ENCODE peak calls at places on chromosomes 6 and 20, in ten cellular contexts. Q is lower leg skin, T is A549, U is cardiac muscle cell, X is fibroblast of mammary gland, Y is ovary, K is AG10803, E is BJ, R is Peyer's patch, Z is fibroblast of the aortic adventitia. A is an unnamed sample.

GRCh38 chr6:122947355-122947754 is 48.7 kb upstream of the CLVS2 start:
- DNase-seq in Q (no peak), T (peak; percentile 0), U (no peak), X (peak; percentile 26), Y (no peak), K (no peak), E (no peak), R (no peak), Z (peak; percentile 3), A (no peak)

GRCh38 chr6:21536280-21536766 is 57.2 kb upstream of the SOX4 start:
- DNase-seq in Q (no peak), T (no peak), U (no peak), X (no peak), Y (no peak), K (no peak), E (no peak), R (no peak), Z (no peak), A (no peak)

GRCh38 chr6:20997143-20997792 is 463.0 kb downstream of the CDKAL1 start:
- DNase-seq in Q (no peak), T (no peak), U (no peak), X (no peak), Y (no peak), K (no peak), E (no peak), R (no peak), Z (no peak), A (no peak)

GRCh38 chr6:135870722-135871121 is 19.2 kb downstream of the PDE7B start:
- DNase-seq in Q (no peak), T (no peak), U (peak; percentile 87), X (peak; percentile 89), Y (no peak), K (peak; percentile 48), E (no peak), R (no peak), Z (peak; percentile 69), A (no peak)

GRCh38 chr6:39876826-39877225 is 57.4 kb downstream of the MOCS1 start:
- DNase-seq in Q (no peak), T (no peak), U (peak; percentile 43), X (no peak), Y (no peak), K (no peak), E (no peak), R (no peak), Z (no peak), A (no peak)

GRCh38 chr6:43144879-43145278 is 26.2 kb upstream of the SRF start:
- DNase-seq in Q (no peak), T (no peak), U (no peak), X (peak; percentile 22), Y (no peak), K (no peak), E (no peak), R (no peak), Z (no peak), A (no peak)

GRCh38 chr20:52874241-52874640 is 97.9 kb upstream of the TSHZ2 start:
- DNase-seq in Q (no peak), T (no peak), U (no peak), X (no peak), Y (no peak), K (no peak), E (no peak), R (no peak), Z (no peak), A (no peak)

GRCh38 chr6:142819603-142820335 is 125.2 kb downstream of the HIVEP2 start:
- DNase-seq in Q (no peak), T (no peak), U (peak; percentile 44), X (peak; percentile 45), Y (no peak), K (no peak), E (no peak), R (peak; percentile 66), Z (peak; percentile 56), A (no peak)

GRCh38 chr20:57231951-57232428 is 34.5 kb downstream of the BMP7 start:
- DNase-seq in Q (no peak), T (no peak), U (no peak), X (no peak), Y (no peak), K (no peak), E (no peak), R (no peak), Z (no peak), A (no peak)

GRCh38 chr6:99603421-99604160 is 3.0 kb upstream of the PRDM13 start:
- DNase-seq in Q (no peak), T (peak; percentile 13), U (no peak), X (peak; percentile 17), Y (peak; percentile 49), K (no peak), E (no peak), R (no peak), Z (no peak), A (no peak)

GRCh38 chr6:157438611-157439109 is 57.7 kb downstream of the ZDHHC14 start:
- DNase-seq in Q (no peak), T (no peak), U (peak; percentile 56), X (no peak), Y (no peak), K (peak; percentile 88), E (peak; percentile 50), R (no peak), Z (peak; percentile 84), A (no peak)

DNA sequence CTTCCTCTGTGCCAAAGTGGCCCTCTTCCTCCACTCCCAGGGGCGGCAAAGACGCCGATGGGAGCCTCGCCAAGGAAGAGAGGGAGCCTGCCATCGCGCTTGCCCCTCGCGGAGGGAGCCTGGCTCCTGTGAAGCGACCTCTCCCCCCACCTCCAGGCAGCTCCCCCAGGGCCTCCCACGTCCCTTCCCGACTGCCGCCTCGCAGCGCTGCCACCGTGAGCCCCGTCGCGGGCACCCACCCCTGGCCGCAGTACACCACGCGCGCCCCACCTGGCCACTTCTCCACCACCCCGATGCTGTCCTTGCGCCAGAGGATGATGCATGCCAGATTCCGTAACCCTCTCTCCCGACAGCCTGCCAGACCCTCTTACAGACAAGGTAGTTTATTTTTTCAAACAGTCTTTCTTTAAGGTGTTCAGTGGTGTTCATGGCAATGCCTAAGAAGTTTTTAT is 64.9 kb downstream of the FNDC1 start:
- DNase-seq in Q (no peak), T (no peak), U (no peak), X (no peak), Y (no peak), K (no peak), E (no peak), R (no peak), Z (no peak), A (no peak)
- TF ChIP-seq CTCF in Q (no peak), T (no peak), U (no peak), X (no peak), Y (no peak), K (no peak), E (no peak), R (no peak), Z (no peak), A (no peak)

DNA sequence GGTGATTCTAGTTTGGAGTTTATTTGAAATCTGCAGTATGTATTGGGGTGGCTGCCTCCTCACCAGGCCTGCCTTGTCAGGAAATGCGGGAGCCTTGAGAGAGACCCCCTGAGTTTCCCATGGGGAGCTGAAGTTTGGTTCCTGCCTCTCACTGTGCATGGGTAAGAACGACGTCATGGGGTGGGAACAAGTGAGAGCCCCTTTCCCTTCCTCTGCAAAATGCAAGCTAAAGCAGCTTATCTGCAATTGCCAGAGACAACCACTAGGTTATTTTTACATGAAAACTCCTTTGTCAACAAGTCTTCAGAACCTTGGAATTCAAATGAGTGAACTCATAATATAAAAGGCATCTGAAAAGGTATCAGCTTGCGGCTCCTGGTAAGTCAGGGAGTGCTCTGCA is 58.4 kb downstream of the TMEM170B start:
- DNase-seq in Q (no peak), T (no peak), U (no peak), X (peak; percentile 14), Y (no peak), K (no peak), E (no peak), R (no peak), Z (no peak), A (no peak)
- TF ChIP-seq CTCF in Q (no peak), T (no peak), U (peak; percentile 33), X (peak; percentile 37), Y (no peak), K (no peak), E (peak; percentile 14), R (no peak), Z (peak; percentile 27), A (no peak)

GRCh38 chr6:118372413-118372812 is 175.7 kb upstream of the PLN start:
- DNase-seq in Q (no peak), T (no peak), U (peak; percentile 16), X (peak; percentile 75), Y (no peak), K (peak; percentile 16), E (no peak), R (no peak), Z (no peak), A (no peak)

GRCh38 chr6:118382126-118382525 is 166.0 kb upstream of the PLN start:
- DNase-seq in Q (no peak), T (no peak), U (no peak), X (no peak), Y (no peak), K (no peak), E (no peak), R (no peak), Z (no peak), A (no peak)

GRCh38 chr6:118371955-118372354 is 176.1 kb upstream of the PLN start:
- DNase-seq in Q (no peak), T (no peak), U (no peak), X (no peak), Y (no peak), K (peak; percentile 54), E (peak; percentile 11), R (no peak), Z (no peak), A (no peak)

DNA sequence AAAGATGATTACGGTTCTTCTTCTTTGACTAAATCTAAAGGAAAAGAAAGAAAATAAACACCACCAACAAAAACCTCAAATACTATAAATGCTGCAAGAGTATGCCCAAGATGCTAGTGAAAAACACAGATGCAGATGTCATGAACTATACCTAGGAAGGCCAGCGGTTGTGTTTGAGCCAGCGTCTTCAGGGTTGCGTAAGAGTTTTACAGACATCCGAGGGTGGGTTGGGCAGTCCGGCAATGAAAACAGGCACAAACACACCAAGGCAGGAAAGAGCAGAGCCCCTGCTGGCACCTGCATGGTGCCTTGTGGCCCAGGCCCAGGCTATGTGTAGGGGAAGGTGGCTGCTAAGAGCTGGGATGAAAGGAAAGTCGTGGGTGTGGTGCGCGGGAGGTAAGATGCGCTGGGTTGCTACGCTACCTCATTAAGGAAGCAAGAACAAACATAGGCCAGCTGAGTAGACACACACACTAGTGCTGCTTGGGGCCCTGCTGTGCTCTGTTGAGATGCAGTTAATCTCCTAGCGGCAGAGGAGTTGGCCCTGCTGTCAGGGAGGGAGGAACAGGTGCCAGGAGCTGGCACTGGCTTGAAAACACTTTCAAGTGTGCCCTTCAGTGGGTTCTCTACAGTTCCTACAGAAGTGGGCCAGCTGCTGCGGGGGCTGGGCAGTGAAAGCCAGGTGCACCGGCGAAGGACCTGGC is 170.2 kb upstream of the PLN start:
- DNase-seq in Q (no peak), T (no peak), U (no peak), X (no peak), Y (no peak), K (no peak), E (no peak), R (no peak), Z (no peak), A (no peak)
- TF ChIP-seq CTCF in Q (no peak), T (no peak), U (no peak), X (no peak), Y (no peak), K (no peak), E (no peak), R (no peak), Z (no peak), A (no peak)

DNA sequence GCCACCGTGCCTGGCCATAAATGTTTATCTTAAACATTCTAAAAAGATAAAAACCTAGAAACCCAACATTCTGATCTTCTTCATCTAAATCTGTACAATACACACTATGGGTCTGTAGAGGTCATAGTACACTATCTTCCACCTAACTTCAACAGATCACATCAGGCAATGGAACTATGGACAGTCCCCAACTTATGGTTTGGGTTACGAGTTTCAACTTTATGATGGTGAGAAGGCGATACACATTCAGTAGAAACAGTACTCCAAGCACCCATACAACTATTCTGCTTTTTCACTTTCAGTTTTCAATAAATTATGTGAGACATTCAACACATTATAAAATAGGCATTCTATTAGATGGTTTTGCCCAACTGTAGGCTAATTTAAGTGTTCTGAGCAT is 23.1 kb downstream of the FKBP5 start:
- DNase-seq in Q (no peak), T (no peak), U (no peak), X (no peak), Y (no peak), K (no peak), E (no peak), R (no peak), Z (no peak), A (no peak)
- TF ChIP-seq CTCF in Q (no peak), T (no peak), U (no peak), X (no peak), Y (no peak), K (no peak), E (no peak), R (no peak), Z (no peak), A (no peak)